ENCODE peak calls at places on chromosomes 16 and 17, in ten cellular contexts. Z is OCI-LY7; F is kidney epithelial cell; H is omental fat pad; A is tibial artery; S is transverse colon; Y is body of pancreas; L is Calu3; I is CD4-positive, alpha-beta T cell; B is hepatocyte. T is an unnamed sample.

GRCh38 chr17:1577186-1577585 is 14.6 kb upstream of the PITPNA start:
- DNase-seq in Z (no peak), H (peak; percentile 68), A (peak; percentile 98), Y (peak; percentile 76), S (peak; percentile 75), I (no peak), B (peak; percentile 74), F (no peak), L (peak; percentile 20), T (no peak)

GRCh38 chr17:10316986-10317834 is 55.6 kb downstream of the MYH13 start:
- DNase-seq in H (peak; percentile 65), A (no peak), F (no peak), B (peak; percentile 72), I (no peak), Y (peak; percentile 64), Z (peak; percentile 30), L (no peak), S (peak; percentile 77), T (no peak)

GRCh38 chr17:76246080-76247066 is 6.1 kb upstream of the RNF157 start:
- DNase-seq in L (no peak), H (no peak), Z (peak; percentile 51), I (peak; percentile 27), F (no peak), Y (no peak), B (peak; percentile 51), S (peak; percentile 74), A (peak; percentile 25), T (no peak)

GRCh38 chr16:89795676-89796075 is 20.8 kb downstream of the FANCA start:
- DNase-seq in H (no peak), Y (no peak), A (no peak), S (no peak), B (no peak), F (no peak), I (no peak), Z (no peak), L (no peak), T (no peak)

GRCh38 chr16:813204-813915 is 12.8 kb upstream of the GNG13 start:
- DNase-seq in Y (peak; percentile 48), S (peak; percentile 37), Z (peak; percentile 44), H (no peak), A (no peak), L (peak; percentile 76), F (no peak), I (peak; percentile 32), B (peak; percentile 76), T (peak; percentile 78)

GRCh38 chr16:11799509-11800384 is 2.7 kb upstream of the ZC3H7A start:
- DNase-seq in S (no peak), H (no peak), Z (peak; percentile 36), F (no peak), I (no peak), A (peak; percentile 43), B (no peak), Y (no peak), L (no peak), T (no peak)

GRCh38 chr17:46063239-46063638 is 64.2 kb downstream of the STH start:
- DNase-seq in Y (no peak), L (no peak), H (no peak), S (no peak), Z (no peak), F (peak; percentile 70), A (no peak), I (no peak), B (peak; percentile 51), T (no peak)

GRCh38 chr17:58085039-58085715 is 2.0 kb downstream of the DYNLL2 start:
- DNase-seq in L (no peak), H (no peak), A (no peak), F (no peak), B (no peak), Z (no peak), I (no peak), Y (peak; percentile 19), S (no peak), T (peak; percentile 25)

GRCh38 chr17:42891539-42892152 is 9.0 kb upstream of the G6PC1 start:
- DNase-seq in S (peak; percentile 38), B (peak; percentile 50), Z (no peak), A (peak; percentile 81), Y (peak; percentile 50), I (no peak), L (no peak), H (no peak), F (no peak), T (no peak)

GRCh38 chr17:56593073-56593740 is at the start of gene NOG:
- DNase-seq in Y (peak; percentile 52), B (peak; percentile 82), L (peak; percentile 42), Z (no peak), S (no peak), F (no peak), H (no peak), A (peak; percentile 70), I (peak; percentile 38), T (peak; percentile 76)

GRCh38 chr17:50596191-50597037 is 35.9 kb downstream of the CACNA1G start:
- DNase-seq in F (no peak), Z (no peak), H (no peak), L (peak; percentile 67), Y (no peak), B (peak; percentile 37), I (no peak), A (no peak), S (peak; percentile 21), T (no peak)

GRCh38 chr16:68290455-68290854 is 20.3 kb downstream of the SLC7A6OS start:
- DNase-seq in B (no peak), H (no peak), Z (no peak), F (no peak), L (no peak), S (no peak), A (no peak), I (no peak), Y (no peak), T (no peak)

DNA sequence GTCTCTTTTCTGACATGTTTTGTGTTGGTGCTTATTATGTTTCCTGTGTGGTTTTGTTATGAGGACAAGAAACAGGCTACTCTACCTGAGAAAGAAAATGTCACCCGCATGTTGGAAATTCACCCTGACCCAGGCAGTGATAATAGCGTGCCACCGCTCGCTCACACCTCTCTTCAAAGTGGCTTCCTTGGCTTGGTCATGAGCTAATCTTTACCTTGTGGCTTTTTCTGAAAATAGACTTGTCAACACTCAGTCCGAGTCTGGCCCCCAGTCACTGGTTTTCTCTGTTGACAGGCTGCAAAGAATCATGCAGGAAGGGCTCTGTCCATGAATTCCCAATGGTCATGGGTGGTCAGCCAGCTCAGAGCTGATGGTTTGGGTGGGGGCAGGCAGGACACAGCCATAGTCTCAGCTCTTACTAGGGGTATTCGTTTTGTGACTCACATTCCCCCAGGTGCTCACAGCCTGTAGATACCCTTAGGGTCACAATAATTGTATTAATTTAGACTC is 121.3 kb upstream of the CACNG5 start:
- DNase-seq in B (no peak), H (no peak), L (peak; percentile 29), S (no peak), I (no peak), Z (no peak), F (peak; percentile 52), Y (no peak), A (no peak), T (no peak)
- TF ChIP-seq CTCF in B (no peak), H (no peak), L (no peak), S (no peak), I (no peak), Z (no peak), F (no peak), Y (no peak), A (no peak), T (no peak)

GRCh38 chr16:75005697-75006096 is 6.9 kb downstream of the ZNRF1 start:
- DNase-seq in Y (no peak), H (no peak), S (no peak), A (no peak), Z (no peak), B (no peak), I (no peak), F (no peak), L (no peak), T (no peak)

GRCh38 chr16:75002474-75002873 is 3.6 kb downstream of the ZNRF1 start:
- DNase-seq in A (no peak), I (no peak), F (no peak), B (no peak), H (no peak), S (no peak), L (no peak), Y (no peak), Z (no peak), T (no peak)

GRCh38 chr16:75007443-75007842 is 8.6 kb downstream of the ZNRF1 start:
- DNase-seq in A (no peak), S (no peak), H (no peak), Z (no peak), F (no peak), Y (no peak), I (no peak), B (no peak), L (no peak), T (no peak)

GRCh38 chr16:75003931-75004330 is 5.1 kb downstream of the ZNRF1 start:
- DNase-seq in I (no peak), Z (no peak), S (no peak), A (no peak), B (no peak), F (no peak), L (no peak), Y (no peak), H (no peak), T (no peak)

GRCh38 chr16:75004460-75004859 is 5.6 kb downstream of the ZNRF1 start:
- DNase-seq in L (no peak), Y (no peak), H (no peak), A (no peak), F (no peak), Z (no peak), B (no peak), S (no peak), I (no peak), T (no peak)
- TF ChIP-seq CTCF in L (no peak), Y (no peak), H (no peak), A (no peak), F (no peak), Z (no peak), B (no peak), S (no peak), I (no peak), T (no peak)

DNA sequence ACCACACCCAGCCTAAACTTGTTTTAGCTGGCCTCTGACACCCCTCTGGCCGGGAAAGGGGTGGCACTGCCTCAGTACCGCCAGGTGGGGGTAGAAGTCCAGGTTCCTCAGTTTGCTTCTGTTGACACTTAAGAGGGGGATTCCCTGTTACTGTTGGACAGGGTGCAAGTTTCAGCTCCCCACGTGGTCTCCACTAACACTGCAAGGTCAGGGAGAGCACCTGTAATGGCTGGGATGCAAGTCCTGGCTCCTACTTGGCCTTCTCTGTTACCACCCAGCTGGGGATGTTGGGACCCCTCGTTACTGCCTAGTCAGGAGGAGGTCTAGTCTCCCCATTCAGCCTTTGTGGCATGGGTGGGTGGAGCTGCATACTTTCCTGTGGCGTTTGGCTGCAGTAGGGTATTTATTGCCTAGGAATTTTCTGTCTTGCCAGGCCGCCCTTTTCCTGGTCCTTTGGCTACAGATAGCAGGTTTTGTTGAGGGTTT is 10.6 kb upstream of the MFAP4 start:
- DNase-seq in S (peak; percentile 57), H (no peak), L (no peak), Z (peak; percentile 80), B (no peak), Y (peak; percentile 26), I (no peak), A (no peak), F (no peak), T (no peak)
- TF ChIP-seq CTCF in S (no peak), H (no peak), L (no peak), Z (peak; percentile 82), B (no peak), Y (no peak), I (no peak), A (no peak), F (no peak), T (no peak)

DNA sequence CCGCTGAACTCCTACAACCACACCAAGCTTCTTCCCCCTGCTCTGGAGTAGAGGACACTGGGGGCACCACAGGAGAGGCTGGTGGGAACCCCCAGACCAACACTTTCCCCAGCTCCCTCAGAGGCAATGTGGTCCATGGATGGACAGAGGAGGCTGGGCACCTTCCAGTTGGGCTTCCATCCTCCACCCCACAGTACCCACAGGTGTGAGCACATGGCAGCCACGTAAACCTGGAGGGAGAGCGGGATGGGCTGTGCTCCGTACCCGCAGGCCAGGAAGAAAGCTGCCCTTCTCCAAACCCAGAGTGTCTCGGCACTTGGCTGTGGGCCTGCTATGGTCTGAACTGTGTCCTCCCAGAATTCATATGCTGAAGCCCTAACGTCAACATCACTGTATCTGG is 1.7 kb downstream of the SGSH start:
- DNase-seq in L (no peak), S (no peak), A (no peak), Z (no peak), H (no peak), I (no peak), B (no peak), Y (no peak), F (no peak), T (no peak)
- TF ChIP-seq CTCF in L (no peak), S (no peak), A (no peak), Z (no peak), H (no peak), I (no peak), B (no peak), Y (no peak), F (no peak), T (no peak)